ENCODE peak calls at places on chromosomes 2 and 18, in five cellular contexts. Q, N, J, P and C are unnamed samples.

GRCh38 chr2:70703900-70704549 is 64.0 kb downstream of the ADD2 start:
- DNase-seq in J (no peak), Q (peak), P (no peak), N (no peak), C (no peak)

GRCh38 chr2:203869610-203870042 is 2.1 kb downstream of the CTLA4 start:
- DNase-seq in Q (no peak), P (no peak), N (no peak), J (no peak), C (no peak)

GRCh38 chr2:134254836-134255235 is 964 bp downstream of the MGAT5 start:
- DNase-seq in J (no peak), P (no peak), N (no peak), Q (no peak), C (no peak)

GRCh38 chr18:23106575-23106974 is 28.7 kb upstream of the CABLES1 start:
- DNase-seq in J (no peak), Q (no peak), N (no peak), P (no peak), C (peak)

GRCh38 chr18:58310517-58310916 is 266.5 kb downstream of the NEDD4L start:
- DNase-seq in N (peak), P (no peak), Q (no peak), J (no peak), C (no peak)

GRCh38 chr18:58161659-58162058 is 117.6 kb downstream of the NEDD4L start:
- DNase-seq in P (no peak), N (no peak), J (no peak), Q (peak), C (no peak)

GRCh38 chr2:40760071-40760666 is 308.3 kb upstream of the SLC8A1 start:
- DNase-seq in P (no peak), Q (peak), J (no peak), N (peak), C (peak)

GRCh38 chr2:179745615-179746263 is 115.7 kb downstream of the ZNF385B start:
- DNase-seq in J (no peak), Q (no peak), N (peak), P (no peak), C (no peak)

GRCh38 chr2:211793783-211794182 is 744.8 kb downstream of the ERBB4 start:
- DNase-seq in J (no peak), N (no peak), Q (no peak), P (no peak), C (no peak)

GRCh38 chr2:72581560-72582181 is 244.2 kb downstream of the EXOC6B start:
- DNase-seq in Q (no peak), N (no peak), J (no peak), P (no peak), C (no peak)
- TF ChIP-seq CTCF in Q (peak), N (no peak), J (no peak), P (no peak), C (no peak)

GRCh38 chr2:221245772-221246171 is 326.3 kb downstream of the EPHA4 start:
- DNase-seq in Q (no peak), J (no peak), P (no peak), N (no peak), C (no peak)
- TF ChIP-seq CTCF in Q (no peak), J (no peak), P (no peak), N (no peak), C (no peak)

DNA sequence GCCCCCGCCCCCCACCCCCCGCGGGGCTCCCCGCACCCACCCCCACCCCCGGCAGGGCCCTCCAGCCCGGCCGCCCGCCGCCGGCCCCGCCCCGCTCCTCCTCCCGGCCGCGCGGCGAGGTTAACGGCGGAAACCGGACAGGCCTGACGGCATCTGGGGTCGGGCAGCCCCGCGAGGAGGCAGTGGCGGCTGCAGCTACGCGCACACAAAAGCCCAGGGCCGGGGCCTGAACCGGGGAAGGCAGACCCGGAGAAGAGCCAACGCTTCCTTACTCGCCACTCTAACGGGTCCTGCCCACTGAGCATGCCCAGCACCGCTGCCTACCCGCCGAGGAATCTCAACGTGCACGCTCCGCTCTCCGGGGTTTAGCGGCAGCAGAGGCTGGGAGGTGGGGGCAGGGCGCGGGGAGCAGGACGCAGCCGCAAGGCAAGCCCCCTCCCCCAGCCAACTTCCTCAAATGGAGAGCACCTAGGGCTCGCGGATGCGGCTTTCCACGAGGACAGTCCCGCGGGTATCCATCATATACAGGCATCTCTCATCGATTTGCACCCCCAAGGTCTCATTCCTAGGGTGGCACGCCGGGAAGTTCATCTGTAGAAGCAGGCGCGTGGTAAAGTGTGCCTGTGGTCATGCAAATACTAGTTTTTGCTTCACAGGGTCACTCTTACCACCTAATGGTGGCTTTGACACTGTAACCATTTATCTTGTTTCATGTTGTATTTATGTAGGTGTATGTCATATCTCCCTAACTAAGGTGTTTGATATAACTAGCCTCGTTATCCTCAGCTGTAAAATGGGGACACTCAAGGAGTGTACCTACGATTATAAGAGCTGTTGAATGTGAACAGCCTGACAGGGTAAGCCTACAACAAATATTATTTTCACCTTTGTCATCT is at the start of gene MEMO1:
- DNase-seq in N (peak), P (peak), Q (peak), J (peak), C (peak)
- TF ChIP-seq CTCF in N (peak), P (no peak), Q (peak), J (no peak), C (no peak)

GRCh38 chr2:148006249-148007007 is 14.1 kb downstream of the ORC4 start:
- DNase-seq in J (no peak), P (no peak), Q (no peak), N (no peak), C (no peak)
- TF ChIP-seq CTCF in J (no peak), P (no peak), Q (no peak), N (no peak), C (no peak)

GRCh38 chr2:157592983-157593382 is 35.7 kb downstream of the ACVR1C start:
- DNase-seq in J (no peak), N (no peak), P (no peak), Q (no peak), C (no peak)
- TF ChIP-seq CTCF in J (no peak), N (peak), P (peak), Q (no peak), C (no peak)

GRCh38 chr2:49770919-49771318 is 616.6 kb upstream of the FSHR start:
- DNase-seq in J (no peak), Q (peak), P (no peak), N (no peak), C (peak)
- TF ChIP-seq CTCF in J (peak), Q (peak), P (peak), N (peak), C (peak)

GRCh38 chr18:74084184-74084583 is 63.5 kb downstream of the FBXO15 start:
- DNase-seq in P (no peak), N (no peak), J (no peak), Q (no peak), C (no peak)

GRCh38 chr18:74081966-74082365 is 65.7 kb downstream of the FBXO15 start:
- DNase-seq in Q (no peak), P (no peak), J (no peak), N (no peak), C (no peak)

GRCh38 chr18:74083071-74083954 is 64.3 kb downstream of the FBXO15 start:
- DNase-seq in J (no peak), N (no peak), Q (no peak), P (no peak), C (no peak)

GRCh38 chr18:74078257-74078656 is 69.4 kb downstream of the FBXO15 start:
- DNase-seq in P (no peak), J (no peak), N (no peak), Q (no peak), C (no peak)

DNA sequence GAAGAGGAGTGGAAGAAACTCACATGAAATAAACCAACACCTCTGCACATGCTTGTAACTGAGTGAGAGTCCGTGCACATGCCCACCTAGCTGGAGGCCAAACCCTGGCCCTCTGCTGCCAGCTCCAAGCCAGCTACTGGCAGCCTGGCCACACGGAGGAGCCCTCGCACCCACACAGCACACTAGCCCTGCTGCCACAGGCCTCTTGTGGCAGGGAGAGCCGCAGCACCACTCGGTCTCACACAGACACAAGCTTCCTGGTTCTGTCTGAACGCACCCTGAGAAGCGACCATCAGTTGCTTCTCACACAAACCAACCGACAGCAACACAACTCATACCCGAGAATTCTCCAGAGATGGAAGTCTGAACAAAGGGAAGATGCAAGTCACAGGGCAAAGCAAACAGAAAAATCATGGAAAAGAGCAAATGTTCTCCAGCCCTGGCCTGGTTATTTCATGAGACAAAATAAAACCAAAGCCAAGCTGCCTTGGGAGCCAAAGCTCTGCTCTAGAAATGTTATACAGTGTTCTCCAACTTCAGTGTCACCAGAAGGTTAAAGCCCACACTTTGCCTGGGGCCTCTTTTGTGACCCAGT is 65.1 kb downstream of the FBXO15 start:
- DNase-seq in N (peak), P (peak), Q (peak), J (no peak), C (peak)
- TF ChIP-seq CTCF in N (no peak), P (peak), Q (peak), J (no peak), C (peak)

GRCh38 chr2:37842732-37843353 is 82.2 kb upstream of the RMDN2 start:
- DNase-seq in Q (no peak), N (no peak), P (no peak), J (no peak), C (no peak)

GRCh38 chr2:37837576-37838335 is 87.3 kb upstream of the RMDN2 start:
- DNase-seq in J (no peak), P (no peak), N (no peak), Q (peak), C (no peak)

GRCh38 chr2:37838541-37839167 is 86.4 kb upstream of the RMDN2 start:
- DNase-seq in N (no peak), P (no peak), Q (peak), J (no peak), C (no peak)

GRCh38 chr2:37836711-37837110 is 88.4 kb upstream of the RMDN2 start:
- DNase-seq in Q (no peak), P (no peak), J (no peak), N (no peak), C (no peak)

DNA sequence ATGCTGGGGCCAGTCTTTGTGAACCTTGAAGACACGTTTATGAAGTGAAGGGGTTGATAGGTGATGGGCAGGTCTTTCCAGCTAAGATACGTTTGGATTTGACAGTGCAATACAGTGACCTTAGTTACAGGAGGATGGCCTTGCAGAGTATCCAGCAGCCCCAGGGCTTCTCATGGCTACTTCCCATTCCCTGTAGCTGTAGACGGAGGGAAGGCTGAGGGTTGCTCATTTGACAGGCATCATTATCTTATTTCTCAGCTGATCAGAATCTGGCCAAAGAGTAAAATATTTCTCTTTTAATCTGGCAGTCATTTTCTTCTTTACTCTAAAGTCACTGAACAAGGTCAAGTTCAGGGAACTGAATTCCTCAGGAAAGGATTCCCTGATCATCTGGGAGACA is 85.1 kb upstream of the RMDN2 start:
- DNase-seq in P (no peak), J (no peak), Q (no peak), N (no peak), C (no peak)
- TF ChIP-seq CTCF in P (no peak), J (no peak), Q (no peak), N (no peak), C (no peak)

GRCh38 chr2:221997100-221997499 is 301.7 kb downstream of the PAX3 start:
- DNase-seq in Q (no peak), N (no peak), J (no peak), P (no peak), C (no peak)
- TF ChIP-seq CTCF in Q (no peak), N (no peak), J (no peak), P (no peak), C (no peak)

DNA sequence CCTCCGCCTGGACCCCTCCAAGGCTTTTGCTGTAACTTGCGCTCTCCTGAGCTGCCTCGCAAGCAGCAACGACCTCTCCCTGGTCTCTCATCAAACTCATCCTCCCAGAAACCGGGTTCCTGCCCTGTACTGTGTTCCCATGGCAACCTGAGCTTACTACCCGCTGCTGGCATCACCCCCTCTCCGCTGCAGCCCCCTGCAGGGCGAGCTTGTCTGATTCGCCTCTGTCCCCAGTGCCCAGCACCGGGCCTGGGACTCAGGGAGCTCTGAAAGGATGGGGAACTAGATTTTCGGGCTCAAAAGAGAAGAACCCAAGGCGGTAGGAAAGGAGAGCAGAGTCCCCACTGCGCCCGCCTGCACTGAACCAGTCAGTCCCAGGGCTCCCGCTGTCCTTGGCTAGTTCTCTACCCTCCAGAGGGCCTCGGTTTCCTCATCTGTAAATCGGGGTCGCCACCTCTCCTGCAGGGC is 452 bp downstream of the HS1BP3 start:
- DNase-seq in J (no peak), N (peak), P (peak), Q (no peak), C (no peak)
- TF ChIP-seq CTCF in J (no peak), N (no peak), P (no peak), Q (no peak), C (no peak)